ENCODE peak calls at places on chromosomes 12 and 14, in four cellular contexts. O, G, W and B are unnamed samples. For H3K9me3, the result is how much of the 10 kb centered on the place peaks cover.

GRCh38 chr14:101932668-101933067 is 31.7 kb upstream of the DYNC1H1 start:
- DNase-seq in O (peak), G (no peak), W (no peak), B (no peak)

GRCh38 chr12:63915105-63915830 is 70.8 kb downstream of the SRGAP1 start:
- DNase-seq in O (no peak), G (no peak), W (no peak), B (no peak)

GRCh38 chr14:104157303-104157928 is 19.0 kb downstream of the KIF26A start:
- DNase-seq in O (no peak), G (no peak), W (peak), B (no peak)

GRCh38 chr12:123998960-123999359 is 25.9 kb downstream of the ZNF664 start:
- DNase-seq in O (no peak), G (no peak), W (no peak), B (peak)

GRCh38 chr14:100214768-100215079 is 24.2 kb upstream of the YY1 start:
- DNase-seq in O (no peak), G (no peak), W (no peak), B (no peak)

GRCh38 chr14:64700894-64701293 is 3.3 kb upstream of the PLEKHG3 start:
- DNase-seq in O (no peak), G (no peak), W (no peak), B (no peak)

GRCh38 chr12:82047480-82047879 is 288.3 kb upstream of the PPFIA2 start:
- DNase-seq in O (no peak), G (no peak), W (peak), B (no peak)

GRCh38 chr14:68358500-68358899 is 434.4 kb downstream of the ZFP36L1 start:
- DNase-seq in O (no peak), G (no peak), W (no peak), B (no peak)

GRCh38 chr12:3323002-3323685 is 167.9 kb upstream of the PRMT8 start:
- DNase-seq in O (no peak), G (no peak), W (no peak), B (no peak)

GRCh38 chr12:6264402-6265037 is 46.0 kb upstream of the PLEKHG6 start:
- DNase-seq in O (peak), G (no peak), W (no peak), B (no peak)

GRCh38 chr12:14395059-14395778 is 29.7 kb downstream of the ATF7IP start:
- DNase-seq in O (no peak), G (no peak), W (no peak), B (no peak)

GRCh38 chr12:124191024-124191359 is 103.9 kb upstream of the RFLNA start:
- DNase-seq in O (no peak), G (no peak), W (peak), B (no peak)

GRCh38 chr12:118189761-118190181 is 53.8 kb downstream of the PEBP1 start:
- DNase-seq in O (peak), G (peak), W (peak), B (peak)

GRCh38 chr12:106114084-106115068 is 24.4 kb downstream of the NUAK1 start:
- DNase-seq in O (no peak), G (no peak), W (no peak), B (no peak)

DNA sequence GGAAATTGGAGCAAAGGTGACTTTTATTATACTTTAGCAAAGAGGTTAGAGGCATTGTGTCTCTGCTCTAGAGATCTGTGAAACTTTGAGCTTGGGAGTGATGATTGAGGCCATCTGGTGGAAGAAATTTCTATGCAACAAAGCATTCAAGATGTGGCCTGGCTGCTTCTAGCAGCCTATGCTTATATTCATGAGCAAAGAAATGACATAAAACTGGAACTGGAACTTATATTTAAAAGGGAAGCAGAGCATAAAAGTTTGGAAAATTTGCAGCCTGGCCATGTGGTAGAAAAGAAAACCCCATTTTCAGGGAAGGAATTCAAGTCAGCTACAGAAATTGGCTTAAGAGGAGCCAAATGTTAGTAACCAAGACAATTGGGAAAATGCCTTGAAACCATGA is 70.4 kb downstream of the SDR9C7 start:
- DNase-seq in O (no peak), G (no peak), W (no peak), B (no peak)
- H3K9me3 ChIP-seq in O (under half), G (half or more), W (under half), B (under half)

GRCh38 chr12:58424735-58425379 is 483.5 kb downstream of the ATP23 start:
- DNase-seq in O (no peak), G (no peak), W (no peak), B (no peak)
- H3K4me3 ChIP-seq in O (no peak), G (no peak), W (peak), B (no peak)

DNA sequence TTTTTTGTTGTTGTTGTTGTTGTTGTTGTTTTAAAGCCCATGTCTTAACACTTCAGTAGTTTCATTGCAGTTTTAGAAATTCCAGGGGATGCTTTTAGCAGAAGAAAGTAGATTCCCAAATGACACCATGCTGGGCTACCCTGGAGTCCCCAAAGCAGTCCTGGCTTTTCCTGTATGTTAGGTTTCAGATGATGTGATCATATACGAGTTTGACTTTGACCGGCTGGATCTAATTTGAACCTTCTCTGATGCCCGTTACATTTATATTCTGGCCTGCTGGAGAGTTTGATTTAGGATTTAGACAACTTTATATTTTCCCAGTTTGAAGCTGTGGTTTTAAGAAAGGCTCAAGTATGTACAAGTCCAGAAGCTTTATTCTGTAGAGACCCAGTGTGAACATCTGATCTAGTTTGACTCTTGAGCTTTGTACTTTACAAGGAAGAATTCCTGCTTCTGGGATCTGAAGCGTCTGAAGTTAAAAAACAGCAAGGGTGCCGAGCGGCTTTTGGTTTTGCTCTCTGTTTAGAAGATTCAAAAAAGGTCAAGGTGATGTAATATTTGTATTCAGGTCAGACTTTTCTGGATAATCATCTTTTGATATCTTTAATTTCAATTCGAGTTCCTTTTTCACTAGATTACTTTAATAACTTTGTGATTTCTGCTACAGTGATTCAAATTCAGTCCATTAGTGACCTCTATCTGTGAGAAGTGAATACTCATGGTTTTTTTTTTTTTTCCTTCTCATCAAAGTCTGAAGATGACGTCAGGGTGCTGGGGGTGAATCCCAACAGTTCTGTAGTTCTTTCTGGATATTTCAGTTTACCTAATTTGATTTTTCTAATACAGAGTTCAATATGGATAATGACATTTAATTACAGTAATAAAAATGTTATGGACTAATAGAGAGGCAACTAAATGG is 6.2 kb downstream of the FLRT2 start:
- DNase-seq in O (no peak), G (no peak), W (peak), B (no peak)
- TF ChIP-seq CTCF in O (peak), G (peak), W (peak), B (peak)

DNA sequence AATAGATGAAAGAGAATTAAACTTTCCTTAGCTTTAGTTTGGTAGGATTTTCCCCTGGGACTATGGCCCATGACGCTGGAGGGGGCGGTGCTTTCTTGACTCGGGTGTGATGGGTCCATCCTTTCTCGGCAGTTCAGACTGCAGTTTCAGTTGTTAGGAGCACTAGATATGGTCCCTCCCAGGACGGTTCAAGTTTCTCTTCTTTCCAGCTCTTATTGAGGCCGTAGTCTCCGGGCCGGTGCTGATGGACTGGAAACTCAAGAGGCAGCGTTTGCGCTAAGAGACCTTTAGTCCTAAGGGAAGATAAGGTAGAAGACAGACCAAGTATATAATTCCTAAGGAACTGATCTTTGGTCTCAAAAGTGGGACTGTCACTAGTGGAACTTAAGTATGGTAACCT is 111.2 kb downstream of the RIN3 start:
- DNase-seq in O (no peak), G (no peak), W (no peak), B (no peak)
- H3K9me3 ChIP-seq in O (under half), G (under half), W (under half), B (under half)

GRCh38 chr14:69574954-69575295 is 254 bp upstream of the CCDC177 start:
- DNase-seq in O (no peak), G (no peak), W (no peak), B (no peak)
- H3K4me3 ChIP-seq in O (no peak), G (no peak), W (peak), B (no peak)

DNA sequence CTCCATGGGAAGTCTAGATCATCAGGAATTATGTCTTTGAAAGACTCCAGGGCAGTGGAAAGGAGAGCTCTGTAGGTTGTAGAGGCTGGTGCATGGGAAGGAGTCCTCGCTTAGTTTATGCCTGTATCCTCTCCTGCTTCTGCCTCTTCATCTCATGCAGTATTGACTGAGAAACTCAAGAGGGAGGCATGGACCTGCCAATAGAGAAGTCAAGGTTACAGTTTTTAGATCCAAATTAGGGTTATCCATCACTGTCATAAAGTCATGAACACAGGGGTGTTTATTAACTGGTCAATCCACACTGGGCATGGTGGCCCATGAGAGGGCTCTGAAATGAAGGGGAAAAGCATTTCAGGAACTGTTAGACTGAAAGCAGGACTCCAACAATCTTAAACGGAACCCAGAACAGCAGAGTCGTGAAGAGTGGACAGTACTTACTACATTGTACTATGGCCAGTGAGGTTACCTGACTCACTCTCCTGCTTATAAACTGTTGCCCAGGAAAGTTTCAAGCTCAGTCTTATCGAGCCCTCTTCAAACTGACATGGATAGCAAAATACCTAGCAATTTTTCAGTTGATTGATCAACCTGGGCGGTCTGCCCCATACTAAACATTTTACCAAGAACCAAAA is 30.1 kb upstream of the DHRS7 start:
- DNase-seq in O (no peak), G (no peak), W (peak), B (no peak)
- TF ChIP-seq CTCF in O (no peak), G (peak), W (peak), B (no peak)